ENCODE peak calls at places on chromosomes 11 and 22, in eight cellular contexts. E is mesendoderm, L is ovary, F is adrenal gland, X is kidney, K is HCT116, H is cardiac muscle cell, I is breast epithelium. C is an unnamed sample.

GRCh38 chr11:122976734-122977454 is 4.7 kb downstream of the BSX start:
- DNase-seq in E (peak; percentile 57), L (no peak), F (no peak), X (no peak), K (no peak), H (no peak), I (no peak), C (no peak)

GRCh38 chr22:31857247-31857646 is 87.1 kb upstream of the YWHAH start:
- DNase-seq in E (peak; percentile 96), L (no peak), F (no peak), X (no peak), K (no peak), H (no peak), I (no peak), C (no peak)

GRCh38 chr11:125903753-125904659 is at the start of gene DDX25:
- DNase-seq in E (peak; percentile 74), L (no peak), F (no peak), X (no peak), K (no peak), H (no peak), I (no peak), C (no peak)

GRCh38 chr11:74534216-74534615 is 40.7 kb upstream of the LIPT2 start:
- DNase-seq in E (peak; percentile 80), L (no peak), F (no peak), X (no peak), K (no peak), H (no peak), I (no peak), C (no peak)

GRCh38 chr22:36641902-36642640 is 61.5 kb downstream of the CACNG2 start:
- DNase-seq in E (peak; percentile 16), L (no peak), F (no peak), X (no peak), K (no peak), H (peak; percentile 57), I (no peak), C (no peak)

GRCh38 chr11:6523253-6523652 is 26.2 kb downstream of the DNHD1 start:
- DNase-seq in E (peak; percentile 19), L (no peak), F (no peak), X (no peak), K (peak; percentile 24), H (peak; percentile 10), I (no peak), C (no peak)

GRCh38 chr11:111559791-111560190 is 19.3 kb downstream of the LAYN start:
- DNase-seq in E (no peak), L (no peak), F (no peak), X (no peak), K (no peak), H (no peak), I (no peak), C (no peak)

GRCh38 chr11:125348704-125349635 is 147.1 kb downstream of the FEZ1 start:
- DNase-seq in E (peak; percentile 71), L (peak; percentile 79), F (peak; percentile 64), X (no peak), K (no peak), H (peak; percentile 51), I (no peak), C (peak; percentile 55)

GRCh38 chr22:18154821-18155390 is 4.9 kb downstream of the USP18 start:
- DNase-seq in E (no peak), L (no peak), F (no peak), X (no peak), K (no peak), H (no peak), I (no peak), C (no peak)

GRCh38 chr11:77127969-77128691 is at the start of gene MYO7A:
- DNase-seq in E (peak; percentile 57), L (peak; percentile 79), F (peak; percentile 93), X (peak; percentile 91), K (no peak), H (peak; percentile 58), I (no peak), C (peak; percentile 70)

GRCh38 chr11:59802639-59803176 is 7.9 kb downstream of the MRPL16 start:
- DNase-seq in E (peak; percentile 52), L (no peak), F (peak; percentile 42), X (no peak), K (peak; percentile 46), H (peak; percentile 66), I (no peak), C (no peak)

GRCh38 chr11:120832609-120833221 is 191.2 kb upstream of the TBCEL start:
- DNase-seq in E (no peak), L (no peak), F (no peak), X (no peak), K (no peak), H (no peak), I (no peak), C (no peak)

GRCh38 chr11:88310246-88310645 is 27.3 kb downstream of the CTSC start:
- DNase-seq in E (no peak), L (no peak), F (no peak), X (no peak), K (no peak), H (no peak), I (no peak), C (no peak)

DNA sequence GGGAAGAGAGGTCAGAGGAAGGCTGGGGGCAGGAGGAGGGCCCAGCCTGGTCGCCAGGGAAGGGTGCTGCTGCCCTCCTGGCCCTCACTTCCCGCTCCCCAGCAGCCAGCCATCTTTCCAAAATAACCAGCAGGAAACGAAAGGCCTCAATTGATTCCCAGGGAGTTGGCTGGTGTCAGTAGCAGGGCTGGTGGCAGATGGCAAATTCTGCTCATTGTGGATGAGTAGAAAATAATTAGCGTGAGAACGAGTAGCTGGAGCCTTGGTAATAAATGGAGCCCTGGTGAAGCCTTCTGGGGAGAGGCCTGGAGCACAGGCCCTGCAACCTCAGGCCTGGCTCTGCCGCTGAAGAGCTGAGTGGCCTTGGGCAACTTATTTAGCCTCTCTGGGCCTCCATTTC is 31.3 kb downstream of the DAGLA start:
- DNase-seq in E (no peak), L (no peak), F (no peak), X (no peak), K (no peak), H (no peak), I (no peak), C (no peak)
- H3K27ac ChIP-seq in E (no peak overlapping the region), L (no peak overlapping the region), F (peak overlapping the region; percentile 12), X (no peak overlapping the region), K (no peak overlapping the region), H (no peak overlapping the region), I (no peak overlapping the region), C (no peak overlapping the region)

GRCh38 chr22:21815958-21816357 is 51.5 kb downstream of the MAPK1 start:
- DNase-seq in E (no peak), L (no peak), F (no peak), X (no peak), K (no peak), H (no peak), I (no peak), C (no peak)

GRCh38 chr22:21818487-21819182 is 48.8 kb downstream of the MAPK1 start:
- DNase-seq in E (peak; percentile 40), L (no peak), F (no peak), X (no peak), K (no peak), H (no peak), I (no peak), C (no peak)

GRCh38 chr22:21816787-21817496 is 50.5 kb downstream of the MAPK1 start:
- DNase-seq in E (peak; percentile 71), L (no peak), F (no peak), X (no peak), K (no peak), H (peak; percentile 95), I (no peak), C (no peak)

GRCh38 chr22:21815357-21815756 is 52.1 kb downstream of the MAPK1 start:
- DNase-seq in E (no peak), L (no peak), F (no peak), X (no peak), K (no peak), H (no peak), I (no peak), C (no peak)

GRCh38 chr22:21816472-21816786 is 51.0 kb downstream of the MAPK1 start:
- DNase-seq in E (no peak), L (no peak), F (no peak), X (no peak), K (no peak), H (no peak), I (no peak), C (no peak)
- H3K27ac ChIP-seq in E (no peak overlapping the region), L (no peak overlapping the region), F (peak overlapping the region; percentile 66), X (peak overlapping the region; percentile 37), K (no peak overlapping the region), H (no peak overlapping the region), I (peak overlapping the region; percentile 78), C (peak overlapping the region; percentile 75)

DNA sequence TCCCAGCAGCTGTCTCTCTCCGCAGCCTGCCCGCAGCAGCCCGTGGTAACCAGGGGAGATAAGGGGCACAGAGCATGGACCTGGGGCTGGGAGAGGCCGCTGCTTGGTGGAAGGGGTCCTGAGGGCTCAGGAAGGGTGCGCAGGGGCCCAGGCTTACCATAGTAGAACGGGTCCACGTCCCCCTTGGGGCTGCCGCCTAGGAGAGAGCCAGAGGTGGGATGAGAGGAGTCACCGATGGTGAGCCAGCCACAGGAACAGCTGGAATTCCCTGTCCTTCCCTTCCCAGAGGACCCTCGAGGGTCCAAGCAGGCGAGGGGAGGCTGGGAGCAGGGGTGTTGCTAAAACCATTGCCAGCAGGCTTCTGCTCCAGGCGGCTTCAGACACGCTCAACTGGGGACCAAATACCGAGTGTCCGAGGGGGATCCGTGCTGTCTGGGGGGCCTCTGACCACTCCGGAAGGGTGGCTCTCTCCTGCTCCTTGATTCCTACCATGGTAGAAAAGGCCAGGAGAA is 2.0 kb downstream of the FXYD2 start:
- DNase-seq in E (no peak), L (no peak), F (no peak), X (peak; percentile 63), K (no peak), H (no peak), I (no peak), C (no peak)
- H3K27ac ChIP-seq in E (no peak overlapping the region), L (no peak overlapping the region), F (no peak overlapping the region), X (peak overlapping the region; percentile 98), K (no peak overlapping the region), H (no peak overlapping the region), I (no peak overlapping the region), C (peak overlapping the region; percentile 83)

GRCh38 chr11:96256213-96256580 is 86.8 kb downstream of the MAML2 start:
- DNase-seq in E (no peak), L (no peak), F (no peak), X (no peak), K (no peak), H (no peak), I (no peak), C (no peak)

GRCh38 chr11:96257036-96257435 is 86.0 kb downstream of the MAML2 start:
- DNase-seq in E (no peak), L (no peak), F (no peak), X (no peak), K (no peak), H (no peak), I (no peak), C (no peak)

GRCh38 chr11:96254854-96255253 is 88.1 kb downstream of the MAML2 start:
- DNase-seq in E (no peak), L (no peak), F (no peak), X (no peak), K (no peak), H (no peak), I (no peak), C (no peak)

GRCh38 chr11:96256604-96257003 is 86.4 kb downstream of the MAML2 start:
- DNase-seq in E (no peak), L (no peak), F (no peak), X (no peak), K (no peak), H (no peak), I (no peak), C (no peak)

DNA sequence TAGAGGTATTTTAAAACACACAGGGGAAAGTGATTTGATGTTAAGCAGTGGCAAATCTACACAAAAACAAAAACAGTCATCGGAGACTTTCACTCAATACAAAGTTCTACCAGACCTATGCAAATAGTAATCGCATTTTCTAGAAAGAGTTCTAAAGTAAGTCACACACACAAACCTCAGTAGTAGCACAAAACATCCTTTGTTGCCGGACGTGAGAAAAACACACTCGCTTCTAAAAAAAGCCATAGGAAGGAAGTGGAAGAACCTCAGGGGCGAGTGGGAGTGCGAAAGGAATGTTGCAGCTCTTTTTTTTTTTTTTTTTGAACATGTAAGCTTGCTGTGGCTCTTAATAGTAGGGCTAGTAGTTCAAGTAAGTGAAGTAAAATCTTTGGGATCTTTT is 88.9 kb downstream of the MAML2 start:
- DNase-seq in E (peak; percentile 68), L (no peak), F (no peak), X (no peak), K (no peak), H (peak; percentile 94), I (peak; percentile 69), C (no peak)
- H3K27ac ChIP-seq in E (peak overlapping the region; percentile 51), L (no peak overlapping the region), F (no peak overlapping the region), X (peak overlapping the region; percentile 73), K (no peak overlapping the region), H (peak overlapping the region; percentile 73), I (peak overlapping the region; percentile 84), C (peak overlapping the region; percentile 67)

C was measured in left ventricle myocardium inferior.